ENCODE peak calls at places on chromosomes 5 and 9, in five cellular contexts. One of them, this sample, is unnamed.

GRCh38 chr5:76273491-76273890 is 129.6 kb upstream of the IQGAP2 start:
- DNase-seq in right cardiac atrium: no peak
- DNase-seq in activated CD4-positive, alpha-beta T cell treated with anti-CD3 and anti-CD28 coated beads, Interleukin-2, amount 50 U/mL, for 4 hours: no peak
- DNase-seq in stimulated activated CD8-positive, alpha-beta memory T cell treated with anti-CD3 and anti-CD28 coated beads, Interleukin-4, amount 100 ng/mL, for 4 hours: no peak
- DNase-seq in HT1080: no peak
- DNase-seq in this sample: no peak

GRCh38 chr9:133141833-133142594 is 21.0 kb upstream of the RALGDS start:
- DNase-seq in right cardiac atrium: peak; percentile 89
- DNase-seq in activated CD4-positive, alpha-beta T cell treated with anti-CD3 and anti-CD28 coated beads, Interleukin-2, amount 50 U/mL, for 4 hours: peak; percentile 57
- DNase-seq in stimulated activated CD8-positive, alpha-beta memory T cell treated with anti-CD3 and anti-CD28 coated beads, Interleukin-4, amount 100 ng/mL, for 4 hours: peak; percentile 59
- DNase-seq in HT1080: no peak
- DNase-seq in this sample: no peak

GRCh38 chr5:78750281-78750680 is 101.7 kb upstream of the LHFPL2 start:
- DNase-seq in right cardiac atrium: no peak
- DNase-seq in activated CD4-positive, alpha-beta T cell treated with anti-CD3 and anti-CD28 coated beads, Interleukin-2, amount 50 U/mL, for 4 hours: no peak
- DNase-seq in stimulated activated CD8-positive, alpha-beta memory T cell treated with anti-CD3 and anti-CD28 coated beads, Interleukin-4, amount 100 ng/mL, for 4 hours: no peak
- DNase-seq in HT1080: no peak
- DNase-seq in this sample: no peak

GRCh38 chr9:86342269-86342668 is 11.9 kb downstream of the TUT7 start:
- DNase-seq in right cardiac atrium: no peak
- DNase-seq in activated CD4-positive, alpha-beta T cell treated with anti-CD3 and anti-CD28 coated beads, Interleukin-2, amount 50 U/mL, for 4 hours: no peak
- DNase-seq in stimulated activated CD8-positive, alpha-beta memory T cell treated with anti-CD3 and anti-CD28 coated beads, Interleukin-4, amount 100 ng/mL, for 4 hours: no peak
- DNase-seq in HT1080: no peak
- DNase-seq in this sample: no peak

GRCh38 chr5:26009742-26010141 is 1028.6 kb downstream of the CDH9 start:
- DNase-seq in right cardiac atrium: peak; percentile 42
- DNase-seq in activated CD4-positive, alpha-beta T cell treated with anti-CD3 and anti-CD28 coated beads, Interleukin-2, amount 50 U/mL, for 4 hours: no peak
- DNase-seq in stimulated activated CD8-positive, alpha-beta memory T cell treated with anti-CD3 and anti-CD28 coated beads, Interleukin-4, amount 100 ng/mL, for 4 hours: no peak
- DNase-seq in HT1080: peak; percentile 23
- DNase-seq in this sample: no peak

GRCh38 chr9:126584611-126585010 is 29.1 kb upstream of the LMX1B start:
- DNase-seq in right cardiac atrium: no peak
- DNase-seq in activated CD4-positive, alpha-beta T cell treated with anti-CD3 and anti-CD28 coated beads, Interleukin-2, amount 50 U/mL, for 4 hours: no peak
- DNase-seq in stimulated activated CD8-positive, alpha-beta memory T cell treated with anti-CD3 and anti-CD28 coated beads, Interleukin-4, amount 100 ng/mL, for 4 hours: no peak
- DNase-seq in HT1080: no peak
- DNase-seq in this sample: no peak

GRCh38 chr9:123003467-123003866 is 30.0 kb upstream of the GPR21 start:
- DNase-seq in right cardiac atrium: no peak
- DNase-seq in activated CD4-positive, alpha-beta T cell treated with anti-CD3 and anti-CD28 coated beads, Interleukin-2, amount 50 U/mL, for 4 hours: no peak
- DNase-seq in stimulated activated CD8-positive, alpha-beta memory T cell treated with anti-CD3 and anti-CD28 coated beads, Interleukin-4, amount 100 ng/mL, for 4 hours: no peak
- DNase-seq in HT1080: no peak
- DNase-seq in this sample: no peak

GRCh38 chr9:106878943-106879916 is 16.3 kb downstream of the ZNF462 start:
- DNase-seq in right cardiac atrium: peak; percentile 88
- DNase-seq in activated CD4-positive, alpha-beta T cell treated with anti-CD3 and anti-CD28 coated beads, Interleukin-2, amount 50 U/mL, for 4 hours: no peak
- DNase-seq in stimulated activated CD8-positive, alpha-beta memory T cell treated with anti-CD3 and anti-CD28 coated beads, Interleukin-4, amount 100 ng/mL, for 4 hours: no peak
- DNase-seq in HT1080: peak; percentile 61
- DNase-seq in this sample: no peak

GRCh38 chr5:96870094-96871021 is 5.9 kb upstream of the ERAP2 start:
- DNase-seq in right cardiac atrium: no peak
- DNase-seq in activated CD4-positive, alpha-beta T cell treated with anti-CD3 and anti-CD28 coated beads, Interleukin-2, amount 50 U/mL, for 4 hours: no peak
- DNase-seq in stimulated activated CD8-positive, alpha-beta memory T cell treated with anti-CD3 and anti-CD28 coated beads, Interleukin-4, amount 100 ng/mL, for 4 hours: no peak
- DNase-seq in HT1080: no peak
- DNase-seq in this sample: no peak

This sample was measured in cerebellar nuclear complex.